ENCODE peak calls at places on chromosomes 7 and 10, in seven cellular contexts. Q, F, O, C, S, X and W are unnamed samples. For H3K4me1, the result is how much of the 10 kb centered on the place peaks cover.

GRCh38 chr10:79422178-79422892 is 23.1 kb downstream of the ZCCHC24 start:
- DNase-seq in F (peak), C (no peak), X (peak), Q (peak), O (peak), S (no peak), W (peak)

GRCh38 chr7:4175346-4175973 is 506.6 kb upstream of the FOXK1 start:
- DNase-seq in X (no peak), F (no peak), O (no peak), Q (no peak), S (no peak), C (no peak), W (no peak)

GRCh38 chr7:108406474-108406873 is 49.8 kb downstream of the NRCAM start:
- DNase-seq in S (no peak), O (no peak), X (no peak), C (no peak), F (no peak), Q (no peak), W (no peak)

GRCh38 chr7:119254741-119255140 is 1018.2 kb upstream of the KCND2 start:
- DNase-seq in X (no peak), C (no peak), Q (no peak), O (no peak), S (no peak), F (no peak), W (no peak)

GRCh38 chr10:31709028-31709427 is 219.6 kb downstream of the ARHGAP12 start:
- DNase-seq in F (no peak), O (no peak), C (no peak), S (no peak), Q (no peak), X (no peak), W (no peak)

GRCh38 chr10:14276200-14276599 is 54.5 kb downstream of the FRMD4A start:
- DNase-seq in C (no peak), Q (no peak), O (no peak), X (no peak), F (no peak), S (no peak), W (no peak)

GRCh38 chr7:40673285-40673684 is 538.5 kb downstream of the SUGCT start:
- DNase-seq in O (no peak), F (no peak), X (no peak), S (no peak), C (no peak), Q (no peak), W (no peak)

GRCh38 chr7:88842217-88842616 is 46.7 kb upstream of the TEX47 start:
- DNase-seq in X (no peak), Q (no peak), S (no peak), O (no peak), C (no peak), F (no peak), W (no peak)

DNA sequence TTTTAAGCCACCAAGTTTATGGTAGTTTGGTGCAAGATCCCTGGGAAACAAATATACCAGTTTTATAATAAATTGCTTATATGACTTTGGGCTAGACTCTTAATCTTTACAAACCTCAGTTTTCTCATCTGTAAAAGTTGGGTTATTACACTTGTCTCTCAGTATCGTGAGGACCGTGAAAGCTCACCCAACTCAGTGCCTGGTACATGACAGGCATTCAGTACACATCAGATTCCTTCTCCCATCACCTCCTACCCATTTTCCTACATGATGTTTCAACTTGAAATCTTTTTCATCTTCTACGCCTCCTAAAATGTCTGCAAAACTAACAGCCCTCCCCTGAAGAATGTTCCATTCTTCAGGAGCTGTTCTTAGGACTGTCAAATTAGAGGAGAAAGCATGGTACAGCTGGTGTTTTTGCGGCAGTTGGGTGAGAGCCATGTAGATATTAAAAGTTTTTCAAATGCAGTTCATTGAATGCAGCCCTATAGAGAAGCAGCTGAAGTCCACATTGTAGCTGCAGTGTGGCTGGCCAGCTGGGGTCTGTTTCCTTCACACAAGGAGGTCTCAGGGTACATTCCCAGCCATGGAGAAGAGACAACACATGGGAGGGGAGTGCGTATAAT is 812.8 kb downstream of the LRMDA start:
- DNase-seq in Q (no peak), X (no peak), F (no peak), O (no peak), C (no peak), S (no peak), W (no peak)
- TF ChIP-seq CTCF in Q (no peak), X (no peak), F (no peak), O (no peak), C (no peak), S (no peak), W (no peak)

DNA sequence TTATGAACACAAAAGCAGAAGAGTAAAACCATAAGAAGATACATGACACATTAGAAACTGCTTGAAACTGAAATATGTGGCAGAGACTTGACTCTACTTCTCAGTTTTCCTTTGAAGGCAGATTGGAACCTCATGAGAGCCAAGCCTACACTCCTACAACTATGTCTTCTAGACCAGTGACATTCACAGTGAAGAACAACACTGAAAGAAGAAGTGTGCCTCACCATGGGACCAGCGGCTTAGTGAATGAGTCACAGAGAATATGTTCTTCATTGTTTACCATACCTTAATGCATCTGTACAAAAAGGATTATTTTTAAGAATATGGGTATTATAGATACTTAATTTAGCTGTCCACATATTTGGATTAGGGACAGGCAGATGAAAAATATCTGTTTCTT is 248.3 kb downstream of the CDC14C start:
- DNase-seq in O (no peak), F (no peak), C (no peak), S (no peak), X (no peak), Q (no peak), W (no peak)
- H3K4me1 ChIP-seq in O (under half), F (under half), C (under half), S (under half), X (under half), Q (under half), W (under half)

GRCh38 chr10:128487517-128487916 is 361.3 kb upstream of the MKI67 start:
- DNase-seq in F (no peak), Q (no peak), S (no peak), C (no peak), X (no peak), O (no peak), W (no peak)

GRCh38 chr10:128494665-128495064 is 368.4 kb upstream of the MKI67 start:
- DNase-seq in O (no peak), S (no peak), F (no peak), X (no peak), Q (no peak), C (no peak), W (no peak)

GRCh38 chr10:128489324-128490247 is 363.4 kb upstream of the MKI67 start:
- DNase-seq in X (no peak), O (no peak), C (no peak), S (no peak), F (no peak), Q (no peak), W (no peak)

GRCh38 chr10:128493811-128494210 is 367.6 kb upstream of the MKI67 start:
- DNase-seq in Q (no peak), X (no peak), F (no peak), S (no peak), C (no peak), O (no peak), W (no peak)

DNA sequence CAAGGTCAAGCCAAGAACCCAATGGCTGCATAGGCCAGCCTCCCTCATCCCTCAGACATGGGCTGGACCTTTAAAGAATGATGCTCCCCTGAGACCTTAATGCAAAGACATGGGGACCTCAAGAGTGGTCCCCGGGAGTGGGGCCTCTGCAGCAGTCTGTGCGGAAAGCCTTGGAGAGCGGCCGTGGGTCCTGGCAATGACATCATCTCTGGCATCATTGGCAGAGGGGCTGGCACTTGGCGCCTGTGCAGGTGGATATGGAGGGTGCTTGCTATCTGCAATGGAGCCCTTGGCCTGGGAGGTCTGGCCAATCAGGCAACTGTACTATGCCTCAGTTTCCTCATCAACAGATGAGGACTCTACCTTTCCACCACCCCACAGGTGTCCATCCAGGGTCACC is 365.5 kb upstream of the MKI67 start:
- DNase-seq in S (no peak), Q (no peak), F (no peak), C (no peak), O (no peak), X (no peak), W (no peak)
- H3K4me3 ChIP-seq in S (no peak), Q (no peak), F (no peak), C (no peak), O (no peak), X (no peak), W (no peak)

GRCh38 chr7:80134536-80135305 is at the start of gene GNAI1:
- DNase-seq in S (peak), Q (peak), C (peak), O (peak), X (peak), F (peak), W (peak)
- TF ChIP-seq CTCF in S (peak), Q (peak), C (peak), O (peak), X (peak), F (no peak), W (peak)

DNA sequence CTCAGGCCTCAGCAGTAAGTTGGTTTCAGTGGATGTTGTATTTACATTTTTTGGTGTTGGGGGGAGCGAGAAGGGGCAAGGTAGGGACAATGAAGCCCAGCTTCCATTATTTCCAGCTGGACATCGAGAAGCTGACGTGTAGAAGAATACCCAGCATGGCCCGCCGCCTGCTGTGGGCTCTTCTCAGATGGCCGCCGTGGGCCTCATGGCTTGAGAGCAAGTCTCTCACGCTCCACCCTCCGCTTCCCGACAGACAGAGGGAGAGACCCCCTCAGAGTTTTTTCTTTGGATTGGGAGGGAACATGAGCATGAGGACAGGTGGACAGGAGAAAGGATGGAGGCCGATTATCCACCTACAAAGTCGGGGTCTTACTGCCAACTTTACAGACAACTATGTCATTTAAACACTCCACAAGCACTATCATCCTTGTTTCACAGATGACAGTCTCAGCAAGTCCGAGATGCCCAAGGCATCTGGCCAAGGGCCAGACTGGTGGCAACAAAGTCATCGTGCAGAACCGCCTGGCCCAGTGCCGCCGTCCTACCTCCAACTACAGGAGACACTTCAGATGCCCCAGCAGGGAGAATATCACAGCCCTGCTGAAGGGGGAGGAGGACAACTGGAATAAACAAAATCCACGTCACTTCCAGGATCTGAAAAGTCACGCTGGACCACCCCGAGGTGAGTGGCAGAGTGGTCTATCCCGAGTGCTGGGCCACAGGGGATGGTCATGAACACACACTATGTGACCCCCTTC is 195.9 kb downstream of the DIP2C start:
- DNase-seq in Q (no peak), C (no peak), X (peak), F (peak), O (no peak), S (no peak), W (no peak)
- H3K4me1 ChIP-seq in Q (under half), C (under half), X (under half), F (half or more), O (under half), S (under half), W (half or more)